ENCODE peak calls at places on chromosomes 1 and 21, in seven cellular contexts. One of them, this sample, is unnamed. For H3K4me1, the result is how much of the 10 kb centered on the place peaks cover.

GRCh38 chr1:40064797-40065492 is 24.4 kb downstream of the CAP1 start:
- DNase-seq in fibroblast of lung: no peak
- DNase-seq in GM23338: no peak
- DNase-seq in uterus: no peak
- DNase-seq in heart left ventricle: no peak
- DNase-seq in left ventricle myocardium inferior: no peak
- DNase-seq in cardiac muscle cell: peak
- DNase-seq in this sample: no peak

GRCh38 chr1:64960731-64961130 is 5.6 kb downstream of the JAK1 start:
- DNase-seq in fibroblast of lung: no peak
- DNase-seq in GM23338: no peak
- DNase-seq in uterus: no peak
- DNase-seq in heart left ventricle: no peak
- DNase-seq in left ventricle myocardium inferior: no peak
- DNase-seq in cardiac muscle cell: no peak
- DNase-seq in this sample: no peak

GRCh38 chr21:28215214-28215954 is 777.3 kb downstream of the LTN1 start:
- DNase-seq in fibroblast of lung: peak
- DNase-seq in GM23338: no peak
- DNase-seq in uterus: peak
- DNase-seq in heart left ventricle: peak
- DNase-seq in left ventricle myocardium inferior: no peak
- DNase-seq in cardiac muscle cell: peak
- DNase-seq in this sample: no peak

GRCh38 chr1:226708342-226708780 is 30.7 kb downstream of the ITPKB start:
- DNase-seq in fibroblast of lung: peak
- DNase-seq in GM23338: no peak
- DNase-seq in uterus: peak
- DNase-seq in heart left ventricle: no peak
- DNase-seq in left ventricle myocardium inferior: no peak
- DNase-seq in cardiac muscle cell: peak
- DNase-seq in this sample: no peak

GRCh38 chr21:45865106-45865835 is 116.3 kb upstream of the COL6A1 start:
- DNase-seq in fibroblast of lung: peak
- DNase-seq in GM23338: no peak
- DNase-seq in uterus: no peak
- DNase-seq in heart left ventricle: no peak
- DNase-seq in left ventricle myocardium inferior: no peak
- DNase-seq in cardiac muscle cell: peak
- DNase-seq in this sample: no peak

GRCh38 chr1:183830389-183830788 is 25.5 kb downstream of the RGL1 start:
- DNase-seq in fibroblast of lung: no peak
- DNase-seq in GM23338: no peak
- DNase-seq in uterus: no peak
- DNase-seq in heart left ventricle: no peak
- DNase-seq in left ventricle myocardium inferior: no peak
- DNase-seq in cardiac muscle cell: no peak
- DNase-seq in this sample: no peak

GRCh38 chr1:245500546-245500945 is 345.8 kb downstream of the KIF26B start:
- DNase-seq in fibroblast of lung: peak
- DNase-seq in GM23338: peak
- DNase-seq in uterus: no peak
- DNase-seq in heart left ventricle: no peak
- DNase-seq in left ventricle myocardium inferior: no peak
- DNase-seq in cardiac muscle cell: peak
- DNase-seq in this sample: no peak

GRCh38 chr1:89273324-89273778 is 691 bp upstream of the GBP5 start:
- DNase-seq in fibroblast of lung: no peak
- DNase-seq in GM23338: no peak
- DNase-seq in uterus: no peak
- DNase-seq in heart left ventricle: no peak
- DNase-seq in left ventricle myocardium inferior: no peak
- DNase-seq in cardiac muscle cell: no peak
- DNase-seq in this sample: no peak

GRCh38 chr1:15246960-15247614 is at the start of gene FHAD1:
- DNase-seq in fibroblast of lung: peak
- DNase-seq in GM23338: peak
- DNase-seq in uterus: peak
- DNase-seq in heart left ventricle: no peak
- DNase-seq in left ventricle myocardium inferior: peak
- DNase-seq in cardiac muscle cell: peak
- DNase-seq in this sample: peak

GRCh38 chr1:9376886-9377333 is 84.2 kb downstream of the SPSB1 start:
- DNase-seq in fibroblast of lung: peak
- DNase-seq in GM23338: no peak
- DNase-seq in uterus: peak
- DNase-seq in heart left ventricle: no peak
- DNase-seq in left ventricle myocardium inferior: peak
- DNase-seq in cardiac muscle cell: peak
- DNase-seq in this sample: no peak

GRCh38 chr21:42112857-42113256 is 41.7 kb downstream of the UMODL1 start:
- DNase-seq in fibroblast of lung: peak
- DNase-seq in GM23338: no peak
- DNase-seq in uterus: no peak
- DNase-seq in heart left ventricle: no peak
- DNase-seq in left ventricle myocardium inferior: no peak
- DNase-seq in cardiac muscle cell: peak
- DNase-seq in this sample: no peak

GRCh38 chr1:41448831-41449230 is 35.7 kb downstream of the EDN2 start:
- DNase-seq in fibroblast of lung: no peak
- DNase-seq in GM23338: no peak
- DNase-seq in uterus: no peak
- DNase-seq in heart left ventricle: no peak
- DNase-seq in left ventricle myocardium inferior: no peak
- DNase-seq in cardiac muscle cell: no peak
- DNase-seq in this sample: no peak

GRCh38 chr1:31344503-31344902 is 28.4 kb downstream of the FABP3 start:
- DNase-seq in fibroblast of lung: no peak
- DNase-seq in GM23338: no peak
- DNase-seq in uterus: no peak
- DNase-seq in heart left ventricle: no peak
- DNase-seq in left ventricle myocardium inferior: no peak
- DNase-seq in cardiac muscle cell: no peak
- DNase-seq in this sample: no peak
- H3K4me1 ChIP-seq in fibroblast of lung: under half
- H3K4me1 ChIP-seq in GM23338: under half
- H3K4me1 ChIP-seq in uterus: under half
- H3K4me1 ChIP-seq in heart left ventricle: under half
- H3K4me1 ChIP-seq in left ventricle myocardium inferior: under half
- H3K4me1 ChIP-seq in cardiac muscle cell: under half
- H3K4me1 ChIP-seq in this sample: under half

GRCh38 chr1:235612761-235613160 is 36.8 kb downstream of the GNG4 start:
- DNase-seq in fibroblast of lung: no peak
- DNase-seq in GM23338: no peak
- DNase-seq in uterus: no peak
- DNase-seq in heart left ventricle: no peak
- DNase-seq in left ventricle myocardium inferior: no peak
- DNase-seq in cardiac muscle cell: no peak
- DNase-seq in this sample: no peak

GRCh38 chr1:235613617-235614016 is 36.0 kb downstream of the GNG4 start:
- DNase-seq in fibroblast of lung: no peak
- DNase-seq in GM23338: no peak
- DNase-seq in uterus: no peak
- DNase-seq in heart left ventricle: no peak
- DNase-seq in left ventricle myocardium inferior: no peak
- DNase-seq in cardiac muscle cell: no peak
- DNase-seq in this sample: no peak

GRCh38 chr1:235617140-235617539 is 32.4 kb downstream of the GNG4 start:
- DNase-seq in fibroblast of lung: no peak
- DNase-seq in GM23338: no peak
- DNase-seq in uterus: no peak
- DNase-seq in heart left ventricle: no peak
- DNase-seq in left ventricle myocardium inferior: no peak
- DNase-seq in cardiac muscle cell: no peak
- DNase-seq in this sample: no peak

GRCh38 chr1:235617808-235618207 is 31.8 kb downstream of the GNG4 start:
- DNase-seq in fibroblast of lung: peak
- DNase-seq in GM23338: no peak
- DNase-seq in uterus: no peak
- DNase-seq in heart left ventricle: no peak
- DNase-seq in left ventricle myocardium inferior: no peak
- DNase-seq in cardiac muscle cell: peak
- DNase-seq in this sample: no peak

DNA sequence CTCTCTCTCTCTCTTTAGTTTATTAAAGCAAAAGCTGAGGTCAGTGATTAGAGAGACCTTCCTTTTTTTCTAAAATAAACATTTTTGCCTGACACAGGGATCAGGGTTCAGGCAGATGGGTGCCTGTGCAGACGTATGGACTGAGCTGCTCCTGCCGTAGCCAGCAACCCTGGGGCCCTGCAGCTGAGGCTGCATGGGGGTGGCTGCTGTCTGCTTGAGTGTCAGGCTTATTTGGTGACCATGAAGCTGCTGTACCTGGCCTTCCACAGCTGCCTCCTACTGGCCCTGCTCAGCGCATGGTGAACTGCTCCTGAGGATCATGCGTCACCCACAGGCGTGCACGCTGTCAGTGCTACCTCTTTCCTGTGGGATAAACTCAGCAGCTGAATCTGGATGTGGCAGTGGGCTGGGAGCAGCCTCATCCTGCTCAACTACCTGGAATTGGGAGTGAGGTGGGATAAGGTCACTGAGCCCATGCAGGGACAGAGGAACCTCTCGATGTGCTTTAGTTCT is 35.1 kb downstream of the GNG4 start:
- DNase-seq in fibroblast of lung: no peak
- DNase-seq in GM23338: no peak
- DNase-seq in uterus: no peak
- DNase-seq in heart left ventricle: no peak
- DNase-seq in left ventricle myocardium inferior: no peak
- DNase-seq in cardiac muscle cell: no peak
- DNase-seq in this sample: no peak
- TF ChIP-seq CTCF in fibroblast of lung: no peak
- TF ChIP-seq CTCF in GM23338: no peak
- TF ChIP-seq CTCF in uterus: no peak
- TF ChIP-seq CTCF in heart left ventricle: no peak
- TF ChIP-seq CTCF in left ventricle myocardium inferior: no peak
- TF ChIP-seq CTCF in cardiac muscle cell: no peak
- TF ChIP-seq CTCF in this sample: no peak

GRCh38 chr1:107389410-107390075 is 248.7 kb downstream of the NTNG1 start:
- DNase-seq in fibroblast of lung: no peak
- DNase-seq in GM23338: no peak
- DNase-seq in uterus: no peak
- DNase-seq in heart left ventricle: no peak
- DNase-seq in left ventricle myocardium inferior: no peak
- DNase-seq in cardiac muscle cell: no peak
- DNase-seq in this sample: no peak

GRCh38 chr1:107394301-107394700 is 253.5 kb downstream of the NTNG1 start:
- DNase-seq in fibroblast of lung: no peak
- DNase-seq in GM23338: no peak
- DNase-seq in uterus: no peak
- DNase-seq in heart left ventricle: no peak
- DNase-seq in left ventricle myocardium inferior: no peak
- DNase-seq in cardiac muscle cell: no peak
- DNase-seq in this sample: no peak

DNA sequence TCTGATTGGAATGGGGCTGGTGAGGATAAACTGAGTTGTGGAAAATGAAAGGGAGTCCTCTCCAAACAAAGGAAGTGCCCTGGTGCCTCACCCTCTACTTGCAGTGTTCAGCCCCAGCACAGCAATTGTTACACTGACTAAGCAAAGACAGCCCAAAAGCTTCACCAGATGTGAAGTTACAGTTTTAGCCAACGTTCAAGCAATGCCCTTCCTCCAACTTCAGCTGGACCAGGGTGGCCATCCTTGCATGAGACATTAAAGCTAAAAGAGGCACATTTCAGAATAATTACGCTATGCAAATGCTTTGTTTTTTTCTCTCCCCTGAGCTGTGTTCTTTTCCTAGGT is 249.2 kb downstream of the NTNG1 start:
- DNase-seq in fibroblast of lung: no peak
- DNase-seq in GM23338: no peak
- DNase-seq in uterus: no peak
- DNase-seq in heart left ventricle: no peak
- DNase-seq in left ventricle myocardium inferior: no peak
- DNase-seq in cardiac muscle cell: no peak
- DNase-seq in this sample: no peak
- H3K4me3 ChIP-seq in fibroblast of lung: no peak
- H3K4me3 ChIP-seq in GM23338: no peak
- H3K4me3 ChIP-seq in uterus: no peak
- H3K4me3 ChIP-seq in heart left ventricle: no peak
- H3K4me3 ChIP-seq in left ventricle myocardium inferior: peak
- H3K4me3 ChIP-seq in cardiac muscle cell: no peak
- H3K4me3 ChIP-seq in this sample: no peak

GRCh38 chr1:921011-921837 is 2.5 kb upstream of the SAMD11 start:
- DNase-seq in fibroblast of lung: peak
- DNase-seq in GM23338: peak
- DNase-seq in uterus: peak
- DNase-seq in heart left ventricle: peak
- DNase-seq in left ventricle myocardium inferior: peak
- DNase-seq in cardiac muscle cell: peak
- DNase-seq in this sample: peak

GRCh38 chr1:923991-924618 is 382 bp downstream of the SAMD11 start:
- DNase-seq in fibroblast of lung: no peak
- DNase-seq in GM23338: no peak
- DNase-seq in uterus: no peak
- DNase-seq in heart left ventricle: no peak
- DNase-seq in left ventricle myocardium inferior: no peak
- DNase-seq in cardiac muscle cell: no peak
- DNase-seq in this sample: no peak

GRCh38 chr1:925532-926421 is 2.1 kb downstream of the SAMD11 start:
- DNase-seq in fibroblast of lung: peak
- DNase-seq in GM23338: no peak
- DNase-seq in uterus: peak
- DNase-seq in heart left ventricle: no peak
- DNase-seq in left ventricle myocardium inferior: no peak
- DNase-seq in cardiac muscle cell: peak
- DNase-seq in this sample: no peak

GRCh38 chr1:924619-925323 is 1.0 kb downstream of the SAMD11 start:
- DNase-seq in fibroblast of lung: peak
- DNase-seq in GM23338: peak
- DNase-seq in uterus: peak
- DNase-seq in heart left ventricle: no peak
- DNase-seq in left ventricle myocardium inferior: no peak
- DNase-seq in cardiac muscle cell: peak
- DNase-seq in this sample: peak

DNA sequence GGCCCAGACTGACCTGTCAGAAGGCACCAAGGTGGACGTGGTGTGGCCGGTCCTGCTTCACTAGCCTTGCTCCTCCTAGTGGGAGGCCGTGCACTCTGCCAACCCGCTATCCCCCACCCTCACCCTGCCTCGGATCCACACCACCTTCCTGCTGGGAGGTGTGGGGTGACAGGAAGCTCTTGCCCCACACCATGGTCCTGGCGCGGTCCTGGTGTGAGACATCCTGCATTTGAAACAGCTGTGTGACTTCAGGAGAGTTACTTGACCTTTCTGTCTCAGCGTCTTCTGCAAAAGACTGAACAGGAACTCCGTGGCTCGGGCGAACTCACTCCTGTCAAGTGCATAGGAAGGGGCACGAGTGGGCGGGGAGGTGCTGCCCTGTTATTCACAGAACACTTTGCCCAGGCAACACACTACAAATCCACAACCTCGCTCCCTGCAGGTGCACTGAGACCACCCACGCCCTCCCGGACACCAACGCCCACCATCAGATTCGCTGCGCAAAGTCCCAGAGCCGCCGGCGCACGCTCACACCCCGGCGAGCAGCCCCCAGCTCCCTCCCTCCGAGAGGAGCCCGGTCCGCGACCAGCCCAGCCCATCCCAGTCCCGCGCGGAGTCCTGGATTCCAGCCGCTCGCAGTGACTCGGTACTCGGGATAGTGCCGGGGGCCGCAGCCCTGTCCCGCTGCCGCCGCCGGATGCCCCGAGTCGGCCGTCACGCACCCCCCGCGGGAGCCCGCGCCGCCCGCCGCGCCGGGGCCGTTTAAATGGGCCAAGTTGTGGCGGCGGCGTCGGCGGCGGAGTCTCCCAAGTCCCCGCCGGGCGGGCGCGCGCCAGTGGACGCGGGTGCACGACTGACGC is at the start of gene SAMD11:
- DNase-seq in fibroblast of lung: peak
- DNase-seq in GM23338: peak
- DNase-seq in uterus: peak
- DNase-seq in heart left ventricle: peak
- DNase-seq in left ventricle myocardium inferior: peak
- DNase-seq in cardiac muscle cell: peak
- DNase-seq in this sample: peak
- H3K4me1 ChIP-seq in fibroblast of lung: under half
- H3K4me1 ChIP-seq in GM23338: under half
- H3K4me1 ChIP-seq in uterus: under half
- H3K4me1 ChIP-seq in heart left ventricle: under half
- H3K4me1 ChIP-seq in left ventricle myocardium inferior: under half
- H3K4me1 ChIP-seq in cardiac muscle cell: under half
- H3K4me1 ChIP-seq in this sample: under half

This sample was measured in upper lobe of right lung.